ENCODE peak calls at places on chromosomes 11 and 22, in four cellular contexts. U, V, S and Q are unnamed samples.

GRCh38 chr22:28268845-28269244 is 349.8 kb upstream of the PITPNB start:
- DNase-seq in V (no peak), S (no peak), U (peak), Q (no peak)

GRCh38 chr11:69645801-69646492 is 5.0 kb downstream of the CCND1 start:
- DNase-seq in U (no peak), V (no peak), S (no peak), Q (no peak)

GRCh38 chr11:66454253-66454652 is 12.5 kb upstream of the PELI3 start:
- DNase-seq in U (no peak), S (no peak), V (no peak), Q (no peak)

GRCh38 chr11:130439876-130440275 is 8.6 kb upstream of the ADAMTS15 start:
- DNase-seq in U (no peak), S (no peak), V (no peak), Q (no peak)

GRCh38 chr22:44500623-44501022 is 2.6 kb upstream of the RTL6 start:
- DNase-seq in U (no peak), S (no peak), V (no peak), Q (no peak)

GRCh38 chr22:23786752-23787599 is at the start of gene SMARCB1:
- DNase-seq in S (peak), U (peak), V (peak), Q (peak)

GRCh38 chr22:43200031-43200430 is 13.1 kb upstream of the TTLL12 start:
- DNase-seq in S (no peak), U (peak), V (no peak), Q (no peak)

GRCh38 chr11:74949748-74950127 is 672 bp downstream of the SPCS2 start:
- DNase-seq in U (no peak), S (no peak), V (no peak), Q (no peak)

GRCh38 chr22:49937758-49938564 is 19.5 kb downstream of the CRELD2 start:
- DNase-seq in U (no peak), V (no peak), S (no peak), Q (peak)

GRCh38 chr11:66809592-66809991 is 33.6 kb upstream of the RCE1 start:
- DNase-seq in S (no peak), U (no peak), V (no peak), Q (no peak)

GRCh38 chr11:127612602-127613001 is 612.0 kb upstream of the KIRREL3 start:
- DNase-seq in V (no peak), S (no peak), U (no peak), Q (no peak)

GRCh38 chr11:34616830-34617504 is 3.9 kb upstream of the EHF start:
- DNase-seq in S (no peak), U (no peak), V (no peak), Q (no peak)

GRCh38 chr11:74696932-74697687 is 34.1 kb downstream of the CHRDL2 start:
- DNase-seq in U (no peak), V (no peak), S (no peak), Q (no peak)

GRCh38 chr22:44380716-44381500 is 68.2 kb upstream of the SHISAL1 start:
- DNase-seq in U (no peak), S (no peak), V (no peak), Q (no peak)

GRCh38 chr11:21316591-21316990 is 647.2 kb downstream of the NELL1 start:
- DNase-seq in V (no peak), U (no peak), S (no peak), Q (no peak)

GRCh38 chr11:103436131-103436770 is 327.0 kb downstream of the DYNC2H1 start:
- DNase-seq in U (no peak), S (no peak), V (no peak), Q (no peak)

GRCh38 chr11:125295922-125296321 is 131.4 kb downstream of the PKNOX2 start:
- DNase-seq in S (no peak), V (no peak), U (no peak), Q (no peak)

GRCh38 chr11:5307256-5308019 is 5.7 kb upstream of the OR51B4 start:
- DNase-seq in S (no peak), V (no peak), U (no peak), Q (no peak)

GRCh38 chr11:68038718-68039525 is at the start of gene TCIRG1:
- DNase-seq in U (no peak), S (peak), V (peak), Q (no peak)

GRCh38 chr22:40276877-40277823 is 69.2 kb upstream of the ADSL start:
- DNase-seq in U (no peak), V (no peak), S (no peak), Q (no peak)

GRCh38 chr11:62333768-62334167 is 3.5 kb upstream of the ASRGL1 start:
- DNase-seq in V (no peak), U (no peak), S (no peak), Q (no peak)

GRCh38 chr11:22192642-22193347 is at the start of gene ANO5:
- DNase-seq in U (peak), V (no peak), S (no peak), Q (peak)

GRCh38 chr11:92152245-92152644 is 72.4 kb upstream of the FAT3 start:
- DNase-seq in S (no peak), U (no peak), V (no peak), Q (no peak)

GRCh38 chr11:117992620-117993019 is 6.4 kb downstream of the IL10RA start:
- DNase-seq in U (no peak), V (no peak), S (no peak), Q (no peak)

GRCh38 chr11:10459029-10459970 is 4.2 kb downstream of the AMPD3 start:
- DNase-seq in V (peak), S (peak), U (no peak), Q (no peak)

GRCh38 chr11:95585071-95585751 is 204.4 kb downstream of the FAM76B start:
- DNase-seq in U (no peak), V (no peak), S (no peak), Q (no peak)

GRCh38 chr11:118587952-118588351 is 15.7 kb downstream of the ARCN1 start:
- DNase-seq in V (no peak), U (no peak), S (no peak), Q (no peak)

GRCh38 chr11:65946655-65947054 is 1.4 kb downstream of the TSGA10IP start:
- DNase-seq in S (no peak), V (no peak), U (no peak), Q (no peak)

GRCh38 chr11:117857734-117858369 is 18.6 kb downstream of the FXYD6 start:
- DNase-seq in U (no peak), S (no peak), V (no peak), Q (no peak)

GRCh38 chr11:92227954-92228935 is 3.6 kb downstream of the FAT3 start:
- DNase-seq in V (no peak), S (no peak), U (no peak), Q (no peak)